ENCODE peak calls at places on chromosomes 3 and 15, in seven cellular contexts. One of them, this sample, is unnamed.

GRCh38 chr3:117122609-117123008 is 413.0 kb downstream of the TUSC7 start:
- DNase-seq in naive thymus-derived CD4-positive, alpha-beta T cell: no peak
- DNase-seq in progenitor cell of endocrine pancreas: no peak
- DNase-seq in nucleus accumbens: no peak
- DNase-seq in GM10248: no peak
- DNase-seq in activated CD8-positive, alpha-beta memory T cell treated with anti-CD3 and anti-CD28 coated beads, Interleukin-2, amount 50 U/mL, for 48 hours: no peak
- DNase-seq in esophagus squamous epithelium: no peak
- DNase-seq in this sample: no peak

GRCh38 chr3:189142527-189142926 is 29.2 kb upstream of the TPRG1 start:
- DNase-seq in naive thymus-derived CD4-positive, alpha-beta T cell: no peak
- DNase-seq in progenitor cell of endocrine pancreas: no peak
- DNase-seq in nucleus accumbens: no peak
- DNase-seq in GM10248: no peak
- DNase-seq in activated CD8-positive, alpha-beta memory T cell treated with anti-CD3 and anti-CD28 coated beads, Interleukin-2, amount 50 U/mL, for 48 hours: no peak
- DNase-seq in esophagus squamous epithelium: no peak
- DNase-seq in this sample: no peak

GRCh38 chr3:177932750-177933660 is 603.2 kb upstream of the KCNMB2 start:
- DNase-seq in naive thymus-derived CD4-positive, alpha-beta T cell: no peak
- DNase-seq in progenitor cell of endocrine pancreas: no peak
- DNase-seq in nucleus accumbens: no peak
- DNase-seq in GM10248: no peak
- DNase-seq in activated CD8-positive, alpha-beta memory T cell treated with anti-CD3 and anti-CD28 coated beads, Interleukin-2, amount 50 U/mL, for 48 hours: no peak
- DNase-seq in esophagus squamous epithelium: no peak
- DNase-seq in this sample: no peak

GRCh38 chr3:195828762-195829161 is 17.0 kb upstream of the MUC4 start:
- DNase-seq in naive thymus-derived CD4-positive, alpha-beta T cell: no peak
- DNase-seq in progenitor cell of endocrine pancreas: no peak
- DNase-seq in nucleus accumbens: no peak
- DNase-seq in GM10248: no peak
- DNase-seq in activated CD8-positive, alpha-beta memory T cell treated with anti-CD3 and anti-CD28 coated beads, Interleukin-2, amount 50 U/mL, for 48 hours: no peak
- DNase-seq in esophagus squamous epithelium: no peak
- DNase-seq in this sample: no peak

GRCh38 chr3:152842423-152842822 is 7.5 kb downstream of the P2RY1 start:
- DNase-seq in naive thymus-derived CD4-positive, alpha-beta T cell: no peak
- DNase-seq in progenitor cell of endocrine pancreas: no peak
- DNase-seq in nucleus accumbens: no peak
- DNase-seq in GM10248: no peak
- DNase-seq in activated CD8-positive, alpha-beta memory T cell treated with anti-CD3 and anti-CD28 coated beads, Interleukin-2, amount 50 U/mL, for 48 hours: no peak
- DNase-seq in esophagus squamous epithelium: no peak
- DNase-seq in this sample: no peak

GRCh38 chr3:108180214-108180613 is 42.0 kb downstream of the IFT57 start:
- DNase-seq in naive thymus-derived CD4-positive, alpha-beta T cell: no peak
- DNase-seq in progenitor cell of endocrine pancreas: no peak
- DNase-seq in nucleus accumbens: no peak
- DNase-seq in GM10248: no peak
- DNase-seq in activated CD8-positive, alpha-beta memory T cell treated with anti-CD3 and anti-CD28 coated beads, Interleukin-2, amount 50 U/mL, for 48 hours: no peak
- DNase-seq in esophagus squamous epithelium: no peak
- DNase-seq in this sample: no peak

GRCh38 chr15:100043732-100044131 is 298.0 kb downstream of the ADAMTS17 start:
- DNase-seq in naive thymus-derived CD4-positive, alpha-beta T cell: no peak
- DNase-seq in progenitor cell of endocrine pancreas: no peak
- DNase-seq in nucleus accumbens: no peak
- DNase-seq in GM10248: no peak
- DNase-seq in activated CD8-positive, alpha-beta memory T cell treated with anti-CD3 and anti-CD28 coated beads, Interleukin-2, amount 50 U/mL, for 48 hours: no peak
- DNase-seq in esophagus squamous epithelium: no peak
- DNase-seq in this sample: no peak

GRCh38 chr15:33135355-33135781 is 59.1 kb downstream of the FMN1 start:
- DNase-seq in naive thymus-derived CD4-positive, alpha-beta T cell: no peak
- DNase-seq in progenitor cell of endocrine pancreas: no peak
- DNase-seq in nucleus accumbens: no peak
- DNase-seq in GM10248: no peak
- DNase-seq in activated CD8-positive, alpha-beta memory T cell treated with anti-CD3 and anti-CD28 coated beads, Interleukin-2, amount 50 U/mL, for 48 hours: no peak
- DNase-seq in esophagus squamous epithelium: no peak
- DNase-seq in this sample: no peak

GRCh38 chr3:134066539-134067310 is 37.0 kb upstream of the SLCO2A1 start:
- DNase-seq in naive thymus-derived CD4-positive, alpha-beta T cell: no peak
- DNase-seq in progenitor cell of endocrine pancreas: peak
- DNase-seq in nucleus accumbens: no peak
- DNase-seq in GM10248: no peak
- DNase-seq in activated CD8-positive, alpha-beta memory T cell treated with anti-CD3 and anti-CD28 coated beads, Interleukin-2, amount 50 U/mL, for 48 hours: peak
- DNase-seq in esophagus squamous epithelium: no peak
- DNase-seq in this sample: no peak

GRCh38 chr3:152517517-152517916 is 248.8 kb downstream of the MBNL1 start:
- DNase-seq in naive thymus-derived CD4-positive, alpha-beta T cell: no peak
- DNase-seq in progenitor cell of endocrine pancreas: no peak
- DNase-seq in nucleus accumbens: no peak
- DNase-seq in GM10248: no peak
- DNase-seq in activated CD8-positive, alpha-beta memory T cell treated with anti-CD3 and anti-CD28 coated beads, Interleukin-2, amount 50 U/mL, for 48 hours: no peak
- DNase-seq in esophagus squamous epithelium: no peak
- DNase-seq in this sample: no peak

GRCh38 chr3:37154668-37155319 is 19.6 kb downstream of the LRRFIP2 start:
- DNase-seq in naive thymus-derived CD4-positive, alpha-beta T cell: no peak
- DNase-seq in progenitor cell of endocrine pancreas: no peak
- DNase-seq in nucleus accumbens: no peak
- DNase-seq in GM10248: no peak
- DNase-seq in activated CD8-positive, alpha-beta memory T cell treated with anti-CD3 and anti-CD28 coated beads, Interleukin-2, amount 50 U/mL, for 48 hours: no peak
- DNase-seq in esophagus squamous epithelium: no peak
- DNase-seq in this sample: no peak

This sample was measured in upper lobe of left lung.